ENCODE peak calls at places on chromosomes 13 and 19, in ten cellular contexts. T, M, J, U, V, G, Q, Z, K and A are unnamed samples.

GRCh38 chr13:59461411-59461810 is 702.3 kb downstream of the DIAPH3 start:
- DNase-seq in T (no peak), M (no peak), J (no peak), U (no peak), V (no peak), G (no peak), Q (no peak), Z (no peak), K (no peak), A (no peak)

GRCh38 chr13:111255228-111255790 is 65.1 kb upstream of the TEX29 start:
- DNase-seq in T (no peak), M (no peak), J (no peak), U (no peak), V (no peak), G (no peak), Q (no peak), Z (no peak), K (no peak), A (no peak)

GRCh38 chr13:47066261-47066660 is 169.4 kb upstream of the HTR2A start:
- DNase-seq in T (no peak), M (no peak), J (no peak), U (no peak), V (no peak), G (no peak), Q (no peak), Z (no peak), K (no peak), A (no peak)

GRCh38 chr19:13864223-13864512 is 12.8 kb upstream of the NANOS3 start:
- DNase-seq in T (no peak), M (no peak), J (no peak), U (no peak), V (no peak), G (no peak), Q (no peak), Z (no peak), K (no peak), A (no peak)

GRCh38 chr19:46480409-46480808 is 9.0 kb upstream of the PNMA8A start:
- DNase-seq in T (no peak), M (peak), J (no peak), U (no peak), V (no peak), G (no peak), Q (no peak), Z (no peak), K (peak), A (no peak)

GRCh38 chr13:98542568-98543379 is 34.1 kb downstream of the STK24 start:
- DNase-seq in T (no peak), M (no peak), J (no peak), U (no peak), V (no peak), G (no peak), Q (no peak), Z (peak), K (no peak), A (no peak)

GRCh38 chr19:30340724-30341595 is 31.2 kb upstream of the ZNF536 start:
- DNase-seq in T (no peak), M (no peak), J (no peak), U (no peak), V (no peak), G (no peak), Q (no peak), Z (no peak), K (no peak), A (no peak)

GRCh38 chr19:347946-348861 is 3.6 kb upstream of the MIER2 start:
- DNase-seq in T (no peak), M (no peak), J (no peak), U (peak), V (no peak), G (no peak), Q (no peak), Z (no peak), K (no peak), A (no peak)

GRCh38 chr13:59447846-59448620 is 715.7 kb downstream of the DIAPH3 start:
- DNase-seq in T (no peak), M (no peak), J (no peak), U (no peak), V (no peak), G (no peak), Q (peak), Z (no peak), K (no peak), A (no peak)

GRCh38 chr13:49439609-49440008 is 4.3 kb downstream of the CAB39L start:
- DNase-seq in T (no peak), M (no peak), J (no peak), U (no peak), V (no peak), G (no peak), Q (no peak), Z (no peak), K (no peak), A (no peak)

GRCh38 chr19:45681391-45682015 is 10.2 kb downstream of the SNRPD2 start:
- DNase-seq in T (peak), M (peak), J (no peak), U (peak), V (peak), G (peak), Q (peak), Z (peak), K (peak), A (no peak)

GRCh38 chr19:10550336-10550735 is 6.6 kb downstream of the ATG4D start:
- DNase-seq in T (no peak), M (no peak), J (no peak), U (no peak), V (no peak), G (no peak), Q (no peak), Z (no peak), K (no peak), A (no peak)

GRCh38 chr19:57249329-57249728 is 8.9 kb downstream of the ZNF805 start:
- DNase-seq in T (no peak), M (no peak), J (no peak), U (no peak), V (no peak), G (no peak), Q (no peak), Z (no peak), K (no peak), A (no peak)

GRCh38 chr19:1003283-1003682 is 3.1 kb downstream of the GRIN3B start:
- DNase-seq in T (no peak), M (no peak), J (no peak), U (no peak), V (no peak), G (no peak), Q (no peak), Z (no peak), K (no peak), A (no peak)

GRCh38 chr19:13005861-13006370 is 10.6 kb downstream of the NFIX start:
- DNase-seq in T (no peak), M (no peak), J (no peak), U (no peak), V (no peak), G (no peak), Q (no peak), Z (no peak), K (no peak), A (no peak)

GRCh38 chr19:33310606-33311325 is 8.4 kb upstream of the CEBPA start:
- DNase-seq in T (no peak), M (no peak), J (no peak), U (no peak), V (no peak), G (no peak), Q (no peak), Z (no peak), K (peak), A (no peak)

GRCh38 chr19:16660763-16661479 is at the start of gene TMEM38A:
- DNase-seq in T (no peak), M (peak), J (no peak), U (peak), V (no peak), G (no peak), Q (peak), Z (no peak), K (peak), A (no peak)

GRCh38 chr19:8567522-8568172 is 9.6 kb downstream of the MYO1F start:
- DNase-seq in T (no peak), M (no peak), J (no peak), U (no peak), V (no peak), G (no peak), Q (peak), Z (peak), K (no peak), A (no peak)

GRCh38 chr13:75938811-75939525 is 302.8 kb downstream of the LMO7 start:
- DNase-seq in T (no peak), M (no peak), J (no peak), U (no peak), V (no peak), G (no peak), Q (no peak), Z (no peak), K (no peak), A (no peak)

GRCh38 chr19:35294328-35294727 is 2.4 kb downstream of the MAG start:
- DNase-seq in T (no peak), M (no peak), J (no peak), U (peak), V (no peak), G (no peak), Q (no peak), Z (no peak), K (no peak), A (no peak)

GRCh38 chr19:16520986-16521624 is 21.1 kb downstream of the CHERP start:
- DNase-seq in T (no peak), M (no peak), J (no peak), U (no peak), V (no peak), G (no peak), Q (no peak), Z (no peak), K (no peak), A (no peak)

GRCh38 chr13:49641810-49642291 is 13.5 kb downstream of the ARL11 start:
- DNase-seq in T (no peak), M (no peak), J (no peak), U (no peak), V (peak), G (no peak), Q (no peak), Z (peak), K (no peak), A (peak)

GRCh38 chr19:32404939-32405430 is 585 bp upstream of the DPY19L3 start:
- DNase-seq in T (peak), M (peak), J (no peak), U (peak), V (no peak), G (no peak), Q (no peak), Z (peak), K (peak), A (no peak)

GRCh38 chr19:33376423-33376822 is 2.9 kb downstream of the CEBPG start:
- DNase-seq in T (no peak), M (no peak), J (no peak), U (peak), V (no peak), G (no peak), Q (no peak), Z (no peak), K (no peak), A (no peak)

GRCh38 chr13:23350009-23350408 is 83.5 kb downstream of the SACS start:
- DNase-seq in T (no peak), M (no peak), J (no peak), U (peak), V (no peak), G (no peak), Q (no peak), Z (no peak), K (no peak), A (no peak)

GRCh38 chr19:18868380-18869230 is 27.4 kb downstream of the CERS1 start:
- DNase-seq in T (no peak), M (no peak), J (no peak), U (no peak), V (no peak), G (no peak), Q (no peak), Z (no peak), K (no peak), A (no peak)

GRCh38 chr19:8466018-8466417 is 21.2 kb downstream of the HNRNPM start:
- DNase-seq in T (no peak), M (no peak), J (no peak), U (no peak), V (no peak), G (no peak), Q (no peak), Z (no peak), K (no peak), A (no peak)

GRCh38 chr19:29887498-29887897 is 54.5 kb upstream of the URI1 start:
- DNase-seq in T (no peak), M (no peak), J (no peak), U (no peak), V (no peak), G (no peak), Q (no peak), Z (no peak), K (no peak), A (no peak)

GRCh38 chr13:39350461-39350881 is 252.5 kb downstream of the LHFPL6 start:
- DNase-seq in T (no peak), M (no peak), J (no peak), U (no peak), V (no peak), G (no peak), Q (peak), Z (no peak), K (no peak), A (no peak)

GRCh38 chr19:46618670-46619231 is 6.1 kb downstream of the PTGIR start:
- DNase-seq in T (no peak), M (no peak), J (no peak), U (no peak), V (no peak), G (no peak), Q (no peak), Z (no peak), K (no peak), A (no peak)